ENCODE peak calls at places on chromosomes 7 and 10, in seven cellular contexts. C is COR-L47, F is kidney epithelial cell, N is trophoblast cell, S is EL, T is dermis microvascular lymphatic vessel endothelial cell, E is NCI-H1105. J is an unnamed sample.
A peak's percentile ranks its signal among the peaks of the same experiment; 100 is the strongest.

GRCh38 chr10:3412071-3412582 is 239.5 kb upstream of the PITRM1 start:
- DNase-seq in F (no peak), E (no peak), T (no peak), S (no peak), C (no peak), N (no peak), J (no peak)

GRCh38 chr7:63065684-63066083 is 933.0 kb upstream of the ZNF722 start:
- DNase-seq in S (no peak), F (no peak), T (no peak), N (no peak), E (no peak), C (no peak), J (no peak)

GRCh38 chr10:77240042-77240619 is 397.5 kb downstream of the KCNMA1 start:
- DNase-seq in C (no peak), S (peak; percentile 35), F (no peak), T (no peak), E (no peak), N (no peak), J (no peak)

GRCh38 chr7:28954446-28954845 is 3.7 kb downstream of the TRIL start:
- DNase-seq in F (no peak), C (no peak), T (no peak), N (no peak), E (no peak), S (no peak), J (no peak)

GRCh38 chr7:115116773-115117715 is 195.2 kb downstream of the MDFIC start:
- DNase-seq in C (no peak), N (no peak), T (no peak), F (peak; percentile 70), E (no peak), S (no peak), J (no peak)

GRCh38 chr10:47458466-47459154 is 25.3 kb downstream of the ANXA8 start:
- DNase-seq in C (no peak), S (peak; percentile 79), F (peak; percentile 56), N (peak; percentile 42), E (no peak), T (no peak), J (peak; percentile 85)

GRCh38 chr10:24873281-24873683 is 79.1 kb downstream of the PRTFDC1 start:
- DNase-seq in N (peak; percentile 96), F (peak; percentile 72), T (no peak), C (no peak), E (no peak), S (peak; percentile 90), J (peak; percentile 97)

GRCh38 chr7:157663061-157663863 is 326.5 kb downstream of the DNAJB6 start:
- DNase-seq in C (peak; percentile 52), F (no peak), S (no peak), T (no peak), N (no peak), E (no peak), J (peak; percentile 67)

GRCh38 chr10:124701435-124701834 is 42.7 kb downstream of the FAM53B start:
- DNase-seq in C (no peak), N (no peak), F (no peak), S (no peak), E (no peak), T (no peak), J (peak; percentile 54)

GRCh38 chr10:11684717-11685645 is 57.2 kb upstream of the ECHDC3 start:
- DNase-seq in S (peak; percentile 87), C (no peak), E (no peak), T (no peak), F (peak; percentile 86), N (peak; percentile 93), J (peak; percentile 93)

GRCh38 chr10:11382187-11382586 is 229.3 kb downstream of the USP6NL start:
- DNase-seq in E (no peak), N (no peak), F (no peak), C (no peak), S (no peak), T (no peak), J (no peak)

GRCh38 chr10:23338155-23338828 is 6.3 kb downstream of the C10orf67 start:
- DNase-seq in C (no peak), S (peak; percentile 94), T (no peak), N (peak; percentile 95), E (no peak), F (peak; percentile 55), J (peak; percentile 84)

GRCh38 chr7:65444899-65445823 is 71.5 kb downstream of the ZNF92 start:
- DNase-seq in C (no peak), E (no peak), F (no peak), T (no peak), N (no peak), S (no peak), J (no peak)

GRCh38 chr7:156034397-156034796 is 222.1 kb upstream of the SHH start:
- DNase-seq in T (no peak), F (no peak), C (no peak), N (peak; percentile 4), S (no peak), E (no peak), J (no peak)

GRCh38 chr7:32244806-32245345 is 174.7 kb upstream of the PDE1C start:
- DNase-seq in T (no peak), S (no peak), N (no peak), E (no peak), F (no peak), C (no peak), J (no peak)

GRCh38 chr7:150375662-150376521 is 3.2 kb upstream of the ZNF775 start:
- DNase-seq in C (no peak), S (no peak), E (no peak), F (no peak), N (no peak), T (no peak), J (no peak)

GRCh38 chr7:102064361-102065025 is 222.2 kb upstream of the SH2B2 start:
- DNase-seq in E (no peak), N (peak; percentile 59), C (no peak), T (no peak), F (no peak), S (peak; percentile 35), J (no peak)

GRCh38 chr10:119452396-119452795 is 90.1 kb downstream of the RGS10 start:
- DNase-seq in T (no peak), C (no peak), S (no peak), E (no peak), N (no peak), F (no peak), J (no peak)

GRCh38 chr10:76401006-76401405 is 969.6 kb downstream of the LRMDA start:
- DNase-seq in N (peak; percentile 1), S (no peak), E (no peak), C (no peak), F (no peak), T (no peak), J (no peak)

GRCh38 chr7:67392596-67393438 is 396.2 kb downstream of the TYW1 start:
- DNase-seq in N (peak; percentile 8), E (no peak), S (no peak), F (no peak), C (no peak), T (no peak), J (no peak)

GRCh38 chr10:123721441-123722049 is 55.4 kb downstream of the GPR26 start:
- DNase-seq in N (no peak), C (no peak), E (no peak), S (no peak), F (no peak), T (no peak), J (no peak)

J was measured in astrocyte.